ENCODE peak calls at places on chromosomes 3 and 15, in ten cellular contexts. One of them, this sample, is unnamed.

GRCh38 chr3:121436641-121437040 is 109.1 kb downstream of the POLQ start:
- DNase-seq in lower leg skin: no peak
- DNase-seq in breast epithelium: no peak
- DNase-seq in tibial nerve: no peak
- DNase-seq in stomach: no peak
- DNase-seq in suprapubic skin: no peak
- DNase-seq in HCT116: no peak
- DNase-seq in uterus: no peak
- DNase-seq in A549: no peak
- DNase-seq in IMR-90: no peak
- DNase-seq in this sample: no peak

GRCh38 chr3:101632586-101632985 is 44.3 kb downstream of the ZBTB11 start:
- DNase-seq in tibial nerve: no peak
- DNase-seq in A549: no peak
- DNase-seq in breast epithelium: no peak
- DNase-seq in IMR-90: no peak
- DNase-seq in stomach: no peak
- DNase-seq in lower leg skin: no peak
- DNase-seq in uterus: no peak
- DNase-seq in suprapubic skin: no peak
- DNase-seq in HCT116: no peak
- DNase-seq in this sample: peak

GRCh38 chr3:23623841-23624240 is 181.9 kb upstream of the UBE2E1 start:
- DNase-seq in stomach: no peak
- DNase-seq in tibial nerve: no peak
- DNase-seq in lower leg skin: no peak
- DNase-seq in IMR-90: peak
- DNase-seq in breast epithelium: no peak
- DNase-seq in suprapubic skin: no peak
- DNase-seq in uterus: no peak
- DNase-seq in HCT116: no peak
- DNase-seq in A549: no peak
- DNase-seq in this sample: no peak

GRCh38 chr3:184337315-184337714 is at the start of gene FAM131A:
- DNase-seq in breast epithelium: no peak
- DNase-seq in lower leg skin: no peak
- DNase-seq in tibial nerve: no peak
- DNase-seq in A549: no peak
- DNase-seq in suprapubic skin: no peak
- DNase-seq in uterus: peak
- DNase-seq in IMR-90: peak
- DNase-seq in stomach: no peak
- DNase-seq in HCT116: no peak
- DNase-seq in this sample: peak

GRCh38 chr3:150681037-150681436 is 22.7 kb downstream of the ERICH6 start:
- DNase-seq in stomach: no peak
- DNase-seq in uterus: no peak
- DNase-seq in lower leg skin: no peak
- DNase-seq in tibial nerve: no peak
- DNase-seq in HCT116: no peak
- DNase-seq in A549: no peak
- DNase-seq in breast epithelium: no peak
- DNase-seq in IMR-90: no peak
- DNase-seq in suprapubic skin: no peak
- DNase-seq in this sample: no peak

GRCh38 chr3:187944391-187945179 is 199.3 kb upstream of the BCL6 start:
- DNase-seq in uterus: no peak
- DNase-seq in tibial nerve: no peak
- DNase-seq in lower leg skin: no peak
- DNase-seq in HCT116: no peak
- DNase-seq in IMR-90: no peak
- DNase-seq in A549: no peak
- DNase-seq in suprapubic skin: no peak
- DNase-seq in breast epithelium: no peak
- DNase-seq in stomach: no peak
- DNase-seq in this sample: no peak

GRCh38 chr3:134029734-134030381 is at the start of gene SLCO2A1:
- DNase-seq in tibial nerve: no peak
- DNase-seq in A549: no peak
- DNase-seq in stomach: peak
- DNase-seq in suprapubic skin: no peak
- DNase-seq in breast epithelium: no peak
- DNase-seq in HCT116: no peak
- DNase-seq in uterus: peak
- DNase-seq in lower leg skin: peak
- DNase-seq in IMR-90: peak
- DNase-seq in this sample: peak

GRCh38 chr15:48963524-48964113 is at the start of gene SHC4:
- DNase-seq in suprapubic skin: peak
- DNase-seq in HCT116: no peak
- DNase-seq in IMR-90: peak
- DNase-seq in tibial nerve: peak
- DNase-seq in stomach: peak
- DNase-seq in breast epithelium: peak
- DNase-seq in lower leg skin: no peak
- DNase-seq in A549: peak
- DNase-seq in uterus: peak
- DNase-seq in this sample: no peak

DNA sequence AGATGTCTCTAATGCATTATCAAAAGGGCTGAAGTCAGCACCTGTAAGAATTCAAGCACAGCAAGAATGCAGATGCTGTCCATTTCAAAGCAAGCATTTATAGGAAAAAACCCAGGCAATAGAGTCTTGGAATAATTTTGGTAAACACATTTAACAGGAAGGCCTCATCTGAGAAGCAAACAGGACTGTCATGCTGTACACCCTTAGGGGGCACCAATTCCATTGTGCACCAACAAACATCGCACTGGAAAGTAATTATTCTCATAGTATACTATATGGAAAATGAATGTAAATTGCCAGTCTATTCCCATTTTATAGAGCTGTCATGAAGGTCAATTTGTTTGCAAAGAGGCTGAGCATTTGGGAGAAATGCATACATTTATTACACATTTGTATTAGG is 247.3 kb upstream of the SUCLG2 start:
- DNase-seq in uterus: no peak
- DNase-seq in IMR-90: no peak
- DNase-seq in A549: no peak
- DNase-seq in breast epithelium: no peak
- DNase-seq in suprapubic skin: no peak
- DNase-seq in lower leg skin: no peak
- DNase-seq in HCT116: no peak
- DNase-seq in stomach: no peak
- DNase-seq in tibial nerve: no peak
- DNase-seq in this sample: no peak
- TF ChIP-seq CTCF in uterus: no peak
- TF ChIP-seq CTCF in IMR-90: no peak
- TF ChIP-seq CTCF in A549: no peak
- TF ChIP-seq CTCF in breast epithelium: no peak
- TF ChIP-seq CTCF in suprapubic skin: no peak
- TF ChIP-seq CTCF in lower leg skin: no peak
- TF ChIP-seq CTCF in HCT116: no peak
- TF ChIP-seq CTCF in stomach: no peak
- TF ChIP-seq CTCF in tibial nerve: no peak
- TF ChIP-seq CTCF in this sample: no peak

GRCh38 chr3:72444642-72445223 is 403.5 kb downstream of the SHQ1 start:
- DNase-seq in suprapubic skin: no peak
- DNase-seq in lower leg skin: no peak
- DNase-seq in A549: no peak
- DNase-seq in IMR-90: peak
- DNase-seq in breast epithelium: no peak
- DNase-seq in uterus: no peak
- DNase-seq in tibial nerve: no peak
- DNase-seq in stomach: no peak
- DNase-seq in HCT116: no peak
- DNase-seq in this sample: no peak

GRCh38 chr3:72448375-72448823 is 399.8 kb downstream of the SHQ1 start:
- DNase-seq in uterus: peak
- DNase-seq in stomach: no peak
- DNase-seq in suprapubic skin: no peak
- DNase-seq in lower leg skin: no peak
- DNase-seq in IMR-90: no peak
- DNase-seq in A549: no peak
- DNase-seq in HCT116: no peak
- DNase-seq in tibial nerve: no peak
- DNase-seq in breast epithelium: no peak
- DNase-seq in this sample: no peak

GRCh38 chr3:72447059-72447946 is 400.9 kb downstream of the SHQ1 start:
- DNase-seq in suprapubic skin: peak
- DNase-seq in IMR-90: peak
- DNase-seq in lower leg skin: peak
- DNase-seq in HCT116: peak
- DNase-seq in A549: peak
- DNase-seq in stomach: peak
- DNase-seq in breast epithelium: peak
- DNase-seq in tibial nerve: peak
- DNase-seq in uterus: peak
- DNase-seq in this sample: peak

GRCh38 chr3:72445827-72446405 is 402.3 kb downstream of the SHQ1 start:
- DNase-seq in A549: no peak
- DNase-seq in tibial nerve: no peak
- DNase-seq in uterus: no peak
- DNase-seq in IMR-90: peak
- DNase-seq in lower leg skin: no peak
- DNase-seq in suprapubic skin: no peak
- DNase-seq in stomach: no peak
- DNase-seq in HCT116: no peak
- DNase-seq in breast epithelium: no peak
- DNase-seq in this sample: no peak

GRCh38 chr3:72446406-72447058 is 401.7 kb downstream of the SHQ1 start:
- DNase-seq in HCT116: no peak
- DNase-seq in uterus: no peak
- DNase-seq in lower leg skin: peak
- DNase-seq in stomach: peak
- DNase-seq in IMR-90: peak
- DNase-seq in suprapubic skin: no peak
- DNase-seq in tibial nerve: peak
- DNase-seq in A549: no peak
- DNase-seq in breast epithelium: peak
- DNase-seq in this sample: no peak
- TF ChIP-seq POLR2A in HCT116: no peak
- TF ChIP-seq POLR2A in uterus: no peak
- TF ChIP-seq POLR2A in lower leg skin: no peak
- TF ChIP-seq POLR2A in stomach: no peak
- TF ChIP-seq POLR2A in IMR-90: peak
- TF ChIP-seq POLR2A in suprapubic skin: no peak
- TF ChIP-seq POLR2A in tibial nerve: no peak
- TF ChIP-seq POLR2A in A549: no peak
- TF ChIP-seq POLR2A in breast epithelium: no peak
- TF ChIP-seq POLR2A in this sample: no peak

DNA sequence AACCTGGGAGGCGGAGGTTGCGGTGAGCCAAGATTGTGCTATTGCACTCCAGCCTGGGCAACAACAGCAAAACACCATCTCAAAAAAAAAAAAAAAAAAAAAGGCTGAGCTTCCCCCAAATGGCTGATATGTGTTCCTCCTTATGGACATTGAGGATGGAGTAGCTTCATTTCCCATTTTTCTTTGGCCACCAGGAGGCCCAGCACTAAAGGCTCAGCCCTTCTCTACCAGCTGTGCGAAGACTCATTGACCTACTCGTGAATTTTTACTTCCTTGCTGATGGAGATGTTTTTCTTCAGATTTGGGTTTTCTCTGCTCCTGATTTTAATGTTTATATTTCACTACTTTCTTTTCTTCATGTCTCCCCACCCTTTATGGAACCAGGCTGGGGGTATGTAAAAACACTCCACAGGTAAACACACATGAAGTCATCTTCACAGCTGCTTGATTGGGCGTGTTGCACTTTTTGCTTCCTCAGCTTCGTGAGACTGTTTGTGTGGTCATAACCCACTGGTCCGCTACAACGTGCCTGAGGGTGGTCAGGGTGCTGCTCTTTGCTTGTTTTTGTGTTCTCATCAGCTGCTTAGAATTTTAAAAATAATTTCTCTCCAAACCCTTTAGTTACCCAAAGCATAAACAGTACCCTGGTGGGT is 13.5 kb downstream of the SEMA4B start:
- DNase-seq in HCT116: no peak
- DNase-seq in uterus: no peak
- DNase-seq in lower leg skin: no peak
- DNase-seq in A549: peak
- DNase-seq in suprapubic skin: no peak
- DNase-seq in stomach: no peak
- DNase-seq in breast epithelium: no peak
- DNase-seq in tibial nerve: no peak
- DNase-seq in IMR-90: no peak
- DNase-seq in this sample: no peak
- TF ChIP-seq CTCF in HCT116: peak
- TF ChIP-seq CTCF in uterus: no peak
- TF ChIP-seq CTCF in lower leg skin: no peak
- TF ChIP-seq CTCF in A549: peak
- TF ChIP-seq CTCF in suprapubic skin: no peak
- TF ChIP-seq CTCF in stomach: no peak
- TF ChIP-seq CTCF in breast epithelium: no peak
- TF ChIP-seq CTCF in tibial nerve: no peak
- TF ChIP-seq CTCF in IMR-90: no peak
- TF ChIP-seq CTCF in this sample: no peak

GRCh38 chr3:125055165-125055912 is 458 bp downstream of the HEG1 start:
- DNase-seq in lower leg skin: no peak
- DNase-seq in A549: no peak
- DNase-seq in IMR-90: peak
- DNase-seq in tibial nerve: no peak
- DNase-seq in stomach: no peak
- DNase-seq in uterus: peak
- DNase-seq in breast epithelium: no peak
- DNase-seq in suprapubic skin: no peak
- DNase-seq in HCT116: no peak
- DNase-seq in this sample: no peak

GRCh38 chr3:125058959-125059358 is 3.2 kb upstream of the HEG1 start:
- DNase-seq in lower leg skin: no peak
- DNase-seq in IMR-90: no peak
- DNase-seq in uterus: no peak
- DNase-seq in suprapubic skin: no peak
- DNase-seq in A549: no peak
- DNase-seq in tibial nerve: no peak
- DNase-seq in stomach: no peak
- DNase-seq in HCT116: no peak
- DNase-seq in breast epithelium: no peak
- DNase-seq in this sample: no peak

GRCh38 chr3:125058529-125058928 is 2.7 kb upstream of the HEG1 start:
- DNase-seq in IMR-90: no peak
- DNase-seq in A549: no peak
- DNase-seq in tibial nerve: no peak
- DNase-seq in uterus: no peak
- DNase-seq in lower leg skin: no peak
- DNase-seq in HCT116: no peak
- DNase-seq in suprapubic skin: no peak
- DNase-seq in breast epithelium: no peak
- DNase-seq in stomach: no peak
- DNase-seq in this sample: no peak

GRCh38 chr3:125055913-125056705 is at the start of gene HEG1:
- DNase-seq in HCT116: no peak
- DNase-seq in lower leg skin: peak
- DNase-seq in IMR-90: peak
- DNase-seq in A549: peak
- DNase-seq in uterus: peak
- DNase-seq in stomach: peak
- DNase-seq in tibial nerve: peak
- DNase-seq in breast epithelium: peak
- DNase-seq in suprapubic skin: peak
- DNase-seq in this sample: peak

DNA sequence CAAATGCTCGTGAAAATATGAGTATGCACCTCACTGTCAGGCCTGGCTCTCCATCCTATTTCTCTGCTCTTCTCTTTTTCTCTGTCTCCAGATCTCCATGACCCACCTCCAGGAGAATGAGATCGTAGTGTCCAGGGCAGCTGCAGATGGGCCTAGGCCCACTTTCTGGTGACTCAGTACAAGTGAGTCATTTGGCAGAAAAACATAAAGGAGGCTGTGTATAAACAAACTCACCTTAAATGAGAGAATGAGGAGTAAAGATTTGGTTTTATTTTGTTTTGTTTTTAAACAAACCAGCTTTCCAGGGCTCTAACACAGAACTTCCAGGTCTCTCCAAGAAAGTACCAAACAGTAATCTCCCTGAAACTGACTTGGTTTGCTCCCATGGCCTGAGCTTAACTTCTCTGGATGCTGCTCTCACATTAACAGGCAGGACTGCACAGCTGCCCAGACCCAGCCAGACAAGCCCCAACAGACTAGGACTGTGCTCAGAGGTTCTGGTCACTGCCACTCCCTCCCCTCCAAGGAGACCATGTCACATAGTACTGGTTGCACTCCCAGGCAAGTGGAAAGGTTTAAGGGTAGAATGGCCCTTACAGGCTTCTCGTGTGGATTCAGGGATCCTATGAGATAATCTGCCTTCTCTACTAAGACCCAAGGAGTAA is 1.5 kb upstream of the HEG1 start:
- DNase-seq in stomach: no peak
- DNase-seq in suprapubic skin: no peak
- DNase-seq in tibial nerve: no peak
- DNase-seq in breast epithelium: no peak
- DNase-seq in HCT116: no peak
- DNase-seq in lower leg skin: no peak
- DNase-seq in uterus: peak
- DNase-seq in IMR-90: peak
- DNase-seq in A549: no peak
- DNase-seq in this sample: no peak
- TF ChIP-seq POLR2A in stomach: no peak
- TF ChIP-seq POLR2A in suprapubic skin: no peak
- TF ChIP-seq POLR2A in tibial nerve: no peak
- TF ChIP-seq POLR2A in breast epithelium: no peak
- TF ChIP-seq POLR2A in HCT116: no peak
- TF ChIP-seq POLR2A in lower leg skin: no peak
- TF ChIP-seq POLR2A in uterus: no peak
- TF ChIP-seq POLR2A in IMR-90: no peak
- TF ChIP-seq POLR2A in A549: no peak
- TF ChIP-seq POLR2A in this sample: no peak